ENCODE peak calls at places on chromosome 4, in seven cellular contexts. Q, P, V, R, O, D and W are unnamed samples. For H3K4me1, the result is how much of the 10 kb centered on the place peaks cover.

GRCh38 chr4:6573551-6573950 is 1.4 kb upstream of the MAN2B2 start:
- DNase-seq in R (no peak), O (no peak), P (no peak), V (no peak), Q (no peak), D (no peak), W (no peak)

GRCh38 chr4:86981789-86982188 is 47.0 kb downstream of the AFF1 start:
- DNase-seq in R (no peak), O (no peak), Q (no peak), P (no peak), V (no peak), D (no peak), W (no peak)

GRCh38 chr4:88106205-88106604 is 52.2 kb downstream of the ABCG2 start:
- DNase-seq in P (no peak), O (no peak), Q (no peak), V (no peak), D (no peak), R (peak), W (no peak)

GRCh38 chr4:77695769-77696168 is 90.1 kb downstream of the CXCL13 start:
- DNase-seq in P (no peak), Q (no peak), D (no peak), R (peak), O (no peak), V (no peak), W (no peak)

GRCh38 chr4:143482753-143483362 is 30.6 kb upstream of the SMARCA5 start:
- DNase-seq in P (peak), O (no peak), R (peak), V (no peak), D (no peak), Q (peak), W (no peak)

GRCh38 chr4:153159016-153159415 is 45.2 kb upstream of the TRIM2 start:
- DNase-seq in P (no peak), D (no peak), R (no peak), Q (no peak), V (no peak), O (no peak), W (no peak)

GRCh38 chr4:171880136-171880535 is 66.9 kb downstream of the GALNTL6 start:
- DNase-seq in O (no peak), D (no peak), Q (no peak), V (no peak), P (no peak), R (peak), W (no peak)

GRCh38 chr4:44738615-44739014 is 12.3 kb upstream of the GNPDA2 start:
- DNase-seq in Q (no peak), R (no peak), V (no peak), P (no peak), D (no peak), O (no peak), W (no peak)

GRCh38 chr4:186543206-186543605 is 12.2 kb downstream of the MTNR1A start:
- DNase-seq in Q (no peak), P (no peak), V (no peak), R (no peak), D (no peak), O (no peak), W (no peak)

GRCh38 chr4:159229164-159229563 is 126.3 kb downstream of the RAPGEF2 start:
- DNase-seq in P (no peak), O (no peak), Q (no peak), D (no peak), R (peak), V (no peak), W (no peak)

GRCh38 chr4:87410669-87411068 is 11.7 kb upstream of the NUDT9 start:
- DNase-seq in R (no peak), Q (no peak), D (no peak), V (no peak), P (no peak), O (no peak), W (no peak)

GRCh38 chr4:128980816-128981326 is 112.5 kb downstream of the SCLT1 start:
- DNase-seq in D (no peak), P (no peak), R (no peak), V (no peak), O (no peak), Q (no peak), W (no peak)

GRCh38 chr4:57639566-57640328 is 529.6 kb upstream of the IGFBP7 start:
- DNase-seq in V (no peak), D (no peak), R (no peak), Q (no peak), P (no peak), O (no peak), W (no peak)

GRCh38 chr4:183330841-183331240 is 8.6 kb upstream of the CLDN24 start:
- DNase-seq in O (no peak), D (no peak), Q (no peak), R (no peak), V (no peak), P (no peak), W (no peak)

GRCh38 chr4:24933684-24934275 is 20.9 kb upstream of the CCDC149 start:
- DNase-seq in V (no peak), D (no peak), R (no peak), Q (no peak), P (no peak), O (no peak), W (no peak)

GRCh38 chr4:895596-895995 is 36.5 kb downstream of the GAK start:
- DNase-seq in O (no peak), V (no peak), Q (no peak), D (no peak), P (no peak), R (no peak), W (no peak)

GRCh38 chr4:136855886-136856285 is 676.4 kb downstream of the PCDH18 start:
- DNase-seq in Q (no peak), O (no peak), D (no peak), R (no peak), P (no peak), V (no peak), W (no peak)

GRCh38 chr4:8916251-8916913 is 44.7 kb upstream of the HMX1 start:
- DNase-seq in R (no peak), O (no peak), P (peak), V (peak), D (peak), Q (no peak), W (no peak)

GRCh38 chr4:10267066-10267465 is 150.5 kb upstream of the WDR1 start:
- DNase-seq in O (no peak), Q (no peak), P (no peak), V (no peak), R (no peak), D (no peak), W (no peak)

GRCh38 chr4:56259595-56259994 is 127.7 kb downstream of the AASDH start:
- DNase-seq in P (no peak), Q (no peak), V (no peak), R (no peak), O (no peak), D (no peak), W (no peak)

GRCh38 chr4:111323916-111324315 is 701.0 kb upstream of the PITX2 start:
- DNase-seq in Q (no peak), P (no peak), R (no peak), O (no peak), D (no peak), V (no peak), W (no peak)

GRCh38 chr4:4913628-4914027 is 54.2 kb downstream of the MSX1 start:
- DNase-seq in O (no peak), P (no peak), R (no peak), D (no peak), V (no peak), Q (no peak), W (no peak)

GRCh38 chr4:156962551-156962974 is 9.0 kb downstream of the PDGFC start:
- DNase-seq in D (no peak), P (peak), Q (peak), R (no peak), O (no peak), V (peak), W (no peak)

GRCh38 chr4:183478926-183479325 is 25.9 kb upstream of the ING2 start:
- DNase-seq in Q (no peak), V (no peak), R (no peak), P (no peak), O (no peak), D (no peak), W (no peak)

GRCh38 chr4:159035570-159035969 is 67.3 kb upstream of the RAPGEF2 start:
- DNase-seq in Q (no peak), P (no peak), V (no peak), R (no peak), D (no peak), O (no peak), W (no peak)

GRCh38 chr4:55830048-55830447 is 10.5 kb downstream of the EXOC1L start:
- DNase-seq in P (no peak), R (no peak), V (no peak), Q (no peak), O (no peak), D (no peak), W (no peak)

GRCh38 chr4:188037003-188037713 is 41.6 kb downstream of the ZFP42 start:
- DNase-seq in D (no peak), Q (no peak), R (no peak), P (no peak), V (no peak), O (no peak), W (no peak)

GRCh38 chr4:136927172-136927571 is 605.1 kb downstream of the PCDH18 start:
- DNase-seq in Q (no peak), D (no peak), R (peak), O (no peak), V (no peak), P (peak), W (no peak)

GRCh38 chr4:6005175-6005574 is 13.1 kb downstream of the C4orf50 start:
- DNase-seq in P (no peak), Q (no peak), O (no peak), R (no peak), D (no peak), V (no peak), W (no peak)

GRCh38 chr4:13445841-13446790 is 38.0 kb downstream of the RAB28 start:
- DNase-seq in V (no peak), Q (no peak), O (no peak), R (no peak), D (no peak), P (no peak), W (no peak)

GRCh38 chr4:100716416-100716815 is 198.6 kb upstream of the EMCN start:
- DNase-seq in R (no peak), P (no peak), V (no peak), O (no peak), D (no peak), Q (no peak), W (no peak)

GRCh38 chr4:151389316-151389715 is 19.7 kb upstream of the FHIP1A start:
- DNase-seq in Q (no peak), P (no peak), R (no peak), O (no peak), D (no peak), V (no peak), W (no peak)

GRCh38 chr4:86895692-86896488 is 3.7 kb upstream of the C4orf36 start:
- DNase-seq in V (no peak), Q (no peak), R (peak), P (peak), D (no peak), O (no peak), W (no peak)

GRCh38 chr4:15897577-15897976 is 41.0 kb downstream of the FGFBP1 start:
- DNase-seq in Q (no peak), V (no peak), D (no peak), P (no peak), R (no peak), O (no peak), W (no peak)

GRCh38 chr4:5474756-5475155 is 233.6 kb downstream of the EVC2 start:
- DNase-seq in Q (no peak), P (no peak), O (no peak), D (no peak), R (no peak), V (no peak), W (no peak)

GRCh38 chr4:85854543-85854942 is 379.6 kb downstream of the ARHGAP24 start:
- DNase-seq in V (no peak), P (no peak), Q (no peak), R (no peak), O (no peak), D (no peak), W (no peak)

GRCh38 chr4:95216636-95217035 is 332.1 kb downstream of the UNC5C start:
- DNase-seq in O (no peak), R (no peak), D (no peak), V (no peak), P (no peak), Q (no peak), W (no peak)

GRCh38 chr4:51843309-51844156 is 580 bp downstream of the DCUN1D4 start:
- DNase-seq in V (peak), R (peak), P (peak), Q (peak), O (peak), D (peak), W (peak)

GRCh38 chr4:16896871-16897270 is 1.6 kb downstream of the LDB2 start:
- DNase-seq in R (no peak), V (no peak), Q (no peak), P (no peak), D (no peak), O (no peak), W (no peak)

GRCh38 chr4:150297861-150298474 is 219.7 kb downstream of the DCLK2 start:
- DNase-seq in D (no peak), V (no peak), P (peak), R (peak), Q (peak), O (no peak), W (no peak)

GRCh38 chr4:7815981-7816380 is 123.7 kb downstream of the AFAP1 start:
- DNase-seq in R (no peak), D (no peak), V (no peak), P (no peak), O (no peak), Q (no peak), W (no peak)

GRCh38 chr4:7813674-7814073 is 126.0 kb downstream of the AFAP1 start:
- DNase-seq in O (no peak), Q (no peak), P (peak), D (no peak), R (peak), V (no peak), W (no peak)

GRCh38 chr4:7812921-7813320 is 126.7 kb downstream of the AFAP1 start:
- DNase-seq in P (no peak), Q (no peak), V (no peak), R (no peak), D (no peak), O (no peak), W (no peak)

GRCh38 chr4:7815562-7815961 is 124.1 kb downstream of the AFAP1 start:
- DNase-seq in Q (no peak), R (peak), O (no peak), V (no peak), P (no peak), D (no peak), W (no peak)

DNA sequence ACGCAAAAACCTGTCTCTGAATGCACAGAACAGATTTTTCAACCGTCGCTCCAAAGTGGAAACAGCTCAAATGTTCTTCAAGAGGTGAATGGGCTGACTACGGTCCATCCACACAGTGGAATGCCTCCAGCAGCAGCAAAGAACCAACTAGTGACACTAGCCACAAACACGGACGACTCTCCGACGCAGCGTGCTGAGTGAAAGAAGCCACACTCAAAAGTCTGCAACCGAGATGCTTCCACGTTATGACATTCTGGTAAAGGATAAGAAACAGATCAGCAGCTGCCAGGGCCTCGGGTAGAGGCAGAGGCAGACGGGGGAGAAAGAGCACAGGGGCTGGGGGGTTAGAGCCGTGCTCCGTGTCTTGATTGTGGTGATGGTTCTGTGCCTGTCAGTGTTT is 125.2 kb downstream of the AFAP1 start:
- DNase-seq in D (no peak), R (no peak), P (no peak), O (no peak), Q (no peak), V (no peak), W (no peak)
- H3K4me1 ChIP-seq in D (under half), R (under half), P (under half), O (under half), Q (under half), V (half or more), W (under half)

GRCh38 chr4:123621072-123621705 is 224.6 kb downstream of the SPRY1 start:
- DNase-seq in Q (peak), V (no peak), R (peak), O (peak), P (no peak), D (no peak), W (no peak)
- H3K27ac ChIP-seq in Q (peak), V (peak), R (no peak), O (peak), P (no peak), D (peak), W (no peak)

GRCh38 chr4:118190903-118191302 is 156.6 kb downstream of the NDST3 start:
- DNase-seq in P (no peak), D (no peak), V (no peak), R (no peak), Q (no peak), O (no peak), W (no peak)

GRCh38 chr4:118193421-118193820 is 159.1 kb downstream of the NDST3 start:
- DNase-seq in R (no peak), P (no peak), O (no peak), Q (no peak), D (no peak), V (no peak), W (no peak)
- H3K4me1 ChIP-seq in R (under half), P (under half), O (under half), Q (under half), D (under half), V (under half), W (under half)

GRCh38 chr4:105164548-105164947 is 17.9 kb downstream of the TET2 start:
- DNase-seq in Q (no peak), V (no peak), O (no peak), R (no peak), D (no peak), P (no peak), W (no peak)

GRCh38 chr4:105166066-105166465 is 19.4 kb downstream of the TET2 start:
- DNase-seq in R (no peak), Q (no peak), V (no peak), P (no peak), D (no peak), O (no peak), W (no peak)

GRCh38 chr4:105158837-105159236 is 12.2 kb downstream of the TET2 start:
- DNase-seq in P (no peak), V (no peak), D (no peak), Q (no peak), R (no peak), O (no peak), W (no peak)

DNA sequence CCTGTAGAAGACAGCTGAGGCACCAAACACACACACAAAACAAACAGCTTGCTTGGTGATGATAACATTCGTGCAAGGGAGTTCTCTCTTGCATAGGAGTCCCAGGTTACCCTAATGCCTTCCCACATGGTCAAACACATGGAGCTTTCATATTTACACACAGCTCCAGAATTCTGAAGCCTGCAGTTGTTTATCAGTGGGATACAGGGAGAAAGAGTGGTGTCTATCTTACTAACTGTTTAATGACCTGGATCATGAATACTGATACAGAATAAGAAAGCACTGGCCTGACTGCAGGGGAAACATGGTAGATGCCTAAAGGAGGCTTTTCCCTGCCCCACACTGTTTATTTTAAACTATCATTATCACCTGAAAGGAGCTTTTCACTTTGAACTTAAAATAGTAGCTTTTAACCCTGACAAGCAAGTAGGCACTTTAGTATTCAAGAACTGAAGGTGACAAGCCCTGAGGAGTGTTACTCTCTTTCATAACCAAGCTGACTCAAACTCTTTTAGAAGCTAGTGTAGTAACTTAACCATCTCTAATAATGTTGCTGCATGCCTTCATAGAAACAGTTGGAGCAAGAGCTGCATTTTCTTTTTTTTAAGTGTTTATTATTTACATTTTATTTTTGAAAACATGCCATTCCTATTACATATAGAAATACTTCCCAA is 15.6 kb downstream of the TET2 start:
- DNase-seq in P (no peak), Q (no peak), R (no peak), V (no peak), D (no peak), O (no peak), W (no peak)
- H3K27ac ChIP-seq in P (no peak), Q (no peak), R (no peak), V (no peak), D (no peak), O (no peak), W (no peak)

DNA sequence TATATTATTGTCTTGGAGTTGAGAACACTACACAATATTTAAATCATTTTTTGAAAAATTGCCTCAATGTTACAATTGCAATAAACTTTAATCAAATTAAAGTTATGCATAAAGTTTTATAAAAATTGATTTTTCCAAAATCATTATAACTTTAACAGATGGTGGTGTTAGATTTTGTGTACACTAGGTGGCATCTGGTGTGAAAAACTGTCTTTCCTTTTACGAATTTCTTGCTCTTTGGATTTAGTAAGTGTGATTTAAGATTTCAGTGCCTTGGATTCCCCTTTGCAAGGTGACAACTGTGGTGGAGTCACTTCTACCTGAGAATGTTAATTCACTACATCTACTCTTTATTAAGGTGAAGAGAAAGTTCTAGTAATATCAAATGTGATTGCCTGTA is 91.6 kb downstream of the AREG start:
- DNase-seq in D (no peak), R (no peak), V (no peak), O (no peak), Q (no peak), P (no peak), W (no peak)
- H3K4me1 ChIP-seq in D (under half), R (under half), V (under half), O (under half), Q (under half), P (under half), W (under half)

DNA sequence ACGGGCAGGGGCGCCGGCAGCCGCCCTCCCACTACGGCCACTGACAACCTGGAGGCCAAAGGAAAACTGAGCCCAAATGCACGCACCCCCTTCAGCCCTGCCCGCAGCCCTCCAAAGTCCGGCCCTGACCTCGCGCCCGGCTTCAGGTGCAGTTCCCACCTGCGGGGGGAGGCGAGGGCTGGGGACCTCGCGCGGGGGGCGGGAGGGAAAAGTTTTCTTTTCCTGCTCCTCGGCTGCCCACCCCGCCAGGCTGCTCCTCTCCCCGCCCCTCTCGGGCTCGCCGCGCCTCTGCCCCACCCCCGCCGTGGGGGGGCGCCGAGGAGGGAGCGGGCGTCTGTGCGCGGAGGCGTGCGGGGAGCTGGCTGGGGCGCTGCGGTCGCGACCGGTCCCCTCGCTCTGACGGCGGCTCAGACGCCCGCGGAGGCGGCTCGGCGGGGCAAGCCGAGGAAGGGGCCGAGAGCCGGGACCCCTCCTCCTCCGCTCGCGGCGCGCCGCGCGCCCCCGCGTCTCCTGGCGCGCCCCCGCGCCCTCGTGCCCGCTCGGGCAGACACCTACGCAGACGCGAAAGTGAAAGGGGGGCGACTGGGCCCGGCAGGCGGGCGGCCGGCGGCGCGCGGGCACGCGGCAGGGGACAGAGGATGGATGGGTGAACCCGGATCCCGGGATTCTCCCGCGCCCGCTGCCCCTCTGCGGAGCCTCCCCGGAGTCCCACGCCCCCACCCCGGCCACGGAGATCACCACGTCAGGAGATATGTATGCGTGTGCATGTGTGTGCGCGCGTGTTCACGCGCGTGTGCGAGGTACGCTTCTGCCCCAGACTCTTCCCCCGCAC is 3.1 kb upstream of the NR3C2 start:
- DNase-seq in R (no peak), V (peak), Q (peak), P (peak), O (peak), D (peak), W (peak)
- H3K27ac ChIP-seq in R (no peak), V (peak), Q (peak), P (peak), O (peak), D (peak), W (peak)

GRCh38 chr4:38084984-38085383 is 124.8 kb downstream of the PTTG2 start:
- DNase-seq in O (no peak), V (no peak), R (no peak), D (no peak), P (no peak), Q (no peak), W (no peak)
- H3K4me1 ChIP-seq in O (under half), V (half or more), R (under half), D (under half), P (half or more), Q (under half), W (under half)